ENCODE peak calls at places on chromosomes 6 and 20, in nine cellular contexts. A, J, H, V, U, S, Y, W and R are unnamed samples.

GRCh38 chr6:43769526-43770416 is at the start of gene VEGFA:
- DNase-seq in Y (peak), W (peak), A (peak), U (peak), S (peak), J (peak), V (peak), H (peak), R (peak)

GRCh38 chr6:2940010-2940850 is 31.1 kb downstream of the SERPINB6 start:
- DNase-seq in V (no peak), S (no peak), W (no peak), Y (no peak), J (no peak), A (peak), H (peak), U (no peak), R (no peak)

GRCh38 chr6:40582892-40583291 is 4.3 kb downstream of the LRFN2 start:
- DNase-seq in H (no peak), W (no peak), J (no peak), Y (no peak), S (no peak), U (no peak), A (no peak), V (no peak), R (no peak)

GRCh38 chr6:25223421-25224052 is 55.6 kb upstream of the CARMIL1 start:
- DNase-seq in W (peak), S (peak), H (peak), V (no peak), Y (peak), J (no peak), U (no peak), A (peak), R (peak)

GRCh38 chr6:56756219-56756789 is 113.6 kb upstream of the DST start:
- DNase-seq in A (no peak), U (no peak), H (no peak), Y (no peak), J (no peak), S (no peak), V (no peak), W (no peak), R (no peak)

GRCh38 chr6:107198631-107199416 is 83.5 kb upstream of the BEND3 start:
- DNase-seq in U (no peak), A (no peak), V (no peak), W (no peak), S (no peak), H (no peak), J (no peak), Y (no peak), R (no peak)

GRCh38 chr6:90496191-90496590 is 90.7 kb downstream of the MAP3K7 start:
- DNase-seq in W (no peak), V (no peak), H (no peak), S (no peak), A (no peak), Y (no peak), U (no peak), J (no peak), R (no peak)

GRCh38 chr20:43723194-43723593 is 3.6 kb downstream of the GTSF1L start:
- DNase-seq in J (no peak), A (no peak), Y (no peak), U (no peak), V (no peak), S (no peak), W (peak), H (no peak), R (no peak)

GRCh38 chr6:43088654-43089056 is 12.5 kb downstream of the PTK7 start:
- DNase-seq in S (no peak), V (no peak), H (no peak), Y (no peak), U (no peak), A (no peak), W (peak), J (no peak), R (no peak)

GRCh38 chr6:30344191-30344867 is 627 bp upstream of the RPP21 start:
- DNase-seq in A (no peak), Y (no peak), W (no peak), J (no peak), S (no peak), V (no peak), H (no peak), U (no peak), R (no peak)

GRCh38 chr20:33803921-33804337 is 7.2 kb upstream of the CHMP4B start:
- DNase-seq in A (no peak), V (no peak), S (no peak), U (no peak), H (no peak), Y (no peak), J (no peak), W (peak), R (no peak)

GRCh38 chr6:106963544-106963943 is 11.0 kb downstream of the CD24 start:
- DNase-seq in A (no peak), H (no peak), S (no peak), Y (peak), U (no peak), J (no peak), V (no peak), W (no peak), R (no peak)

GRCh38 chr6:157380458-157380778 is 572 bp upstream of the ZDHHC14 start:
- DNase-seq in H (no peak), S (no peak), U (no peak), Y (peak), A (no peak), W (no peak), V (no peak), J (no peak), R (no peak)

GRCh38 chr6:28354688-28355554 is 5.2 kb downstream of the ZKSCAN3 start:
- DNase-seq in A (no peak), S (no peak), W (no peak), V (no peak), Y (no peak), U (no peak), J (no peak), H (no peak), R (peak)

GRCh38 chr6:27865952-27866369 is 46.2 kb downstream of the OR2B2 start:
- DNase-seq in U (no peak), H (peak), W (no peak), Y (peak), A (peak), V (no peak), J (no peak), S (no peak), R (peak)

GRCh38 chr6:156410649-156411048 is 366.5 kb upstream of the ARID1B start:
- DNase-seq in A (no peak), W (no peak), V (no peak), H (no peak), J (no peak), S (no peak), U (no peak), Y (no peak), R (no peak)

GRCh38 chr6:136547336-136547735 is 2.9 kb downstream of the MAP7 start:
- DNase-seq in Y (no peak), V (no peak), S (no peak), J (no peak), A (peak), W (peak), H (peak), U (no peak), R (peak)

GRCh38 chr6:129073651-129074419 is 190.9 kb downstream of the LAMA2 start:
- DNase-seq in Y (no peak), U (no peak), S (no peak), H (no peak), J (no peak), A (no peak), V (no peak), W (peak), R (no peak)

GRCh38 chr20:40173877-40174276 is 515.2 kb downstream of the MAFB start:
- DNase-seq in S (no peak), Y (no peak), A (no peak), V (no peak), H (no peak), U (no peak), J (no peak), W (no peak), R (no peak)

GRCh38 chr6:22471746-22472145 is 97.6 kb upstream of the HDGFL1 start:
- DNase-seq in S (no peak), J (no peak), A (no peak), Y (no peak), U (no peak), H (no peak), W (no peak), V (no peak), R (no peak)

GRCh38 chr20:43938017-43938655 is 23.5 kb downstream of the TOX2 start:
- DNase-seq in J (no peak), W (no peak), U (no peak), S (no peak), A (no peak), V (no peak), Y (no peak), H (no peak), R (no peak)

GRCh38 chr6:115898246-115898645 is 162.4 kb downstream of the FRK start:
- DNase-seq in S (no peak), U (no peak), Y (no peak), A (no peak), J (no peak), H (no peak), W (no peak), V (no peak), R (no peak)

GRCh38 chr20:46648903-46649649 is 2.2 kb downstream of the SLC13A3 start:
- DNase-seq in U (no peak), W (no peak), S (no peak), A (no peak), H (no peak), Y (no peak), J (no peak), V (no peak), R (no peak)

GRCh38 chr6:113103618-113104390 is 753.3 kb upstream of the MARCKS start:
- DNase-seq in U (no peak), S (no peak), A (no peak), J (no peak), H (no peak), Y (no peak), W (peak), V (no peak), R (no peak)

GRCh38 chr6:11161031-11161966 is 49.8 kb upstream of the ERVFRD-1 start:
- DNase-seq in Y (no peak), J (no peak), V (no peak), H (no peak), W (peak), S (no peak), A (no peak), U (no peak), R (no peak)

GRCh38 chr20:2767768-2768631 is 32.4 kb downstream of the CPXM1 start:
- DNase-seq in S (no peak), A (no peak), U (no peak), W (peak), J (peak), H (no peak), V (peak), Y (peak), R (no peak)

GRCh38 chr6:168158280-168158979 is 79.4 kb upstream of the FRMD1 start:
- DNase-seq in U (peak), S (no peak), W (no peak), A (no peak), V (no peak), J (no peak), Y (no peak), H (no peak), R (no peak)

GRCh38 chr6:77650098-77650663 is 2.7 kb upstream of the MEI4 start:
- DNase-seq in J (peak), H (no peak), V (peak), A (no peak), U (peak), S (peak), W (no peak), Y (peak), R (peak)

GRCh38 chr6:36245572-36246031 is 24.3 kb upstream of the PNPLA1 start:
- DNase-seq in U (no peak), S (no peak), J (no peak), W (no peak), H (no peak), V (no peak), A (no peak), Y (peak), R (peak)

GRCh38 chr6:31125162-31125561 is 4.9 kb upstream of the CDSN start:
- DNase-seq in A (no peak), J (no peak), H (no peak), S (peak), U (peak), V (no peak), W (peak), Y (peak), R (no peak)

GRCh38 chr6:50819527-50819905 is 845 bp downstream of the TFAP2B start:
- DNase-seq in H (no peak), J (peak), Y (no peak), U (no peak), W (no peak), A (no peak), S (no peak), V (no peak), R (no peak)

GRCh38 chr6:145865595-145865994 is 51.0 kb upstream of the FBXO30 start:
- DNase-seq in S (no peak), J (no peak), U (no peak), Y (no peak), V (no peak), A (no peak), H (no peak), W (no peak), R (no peak)

DNA sequence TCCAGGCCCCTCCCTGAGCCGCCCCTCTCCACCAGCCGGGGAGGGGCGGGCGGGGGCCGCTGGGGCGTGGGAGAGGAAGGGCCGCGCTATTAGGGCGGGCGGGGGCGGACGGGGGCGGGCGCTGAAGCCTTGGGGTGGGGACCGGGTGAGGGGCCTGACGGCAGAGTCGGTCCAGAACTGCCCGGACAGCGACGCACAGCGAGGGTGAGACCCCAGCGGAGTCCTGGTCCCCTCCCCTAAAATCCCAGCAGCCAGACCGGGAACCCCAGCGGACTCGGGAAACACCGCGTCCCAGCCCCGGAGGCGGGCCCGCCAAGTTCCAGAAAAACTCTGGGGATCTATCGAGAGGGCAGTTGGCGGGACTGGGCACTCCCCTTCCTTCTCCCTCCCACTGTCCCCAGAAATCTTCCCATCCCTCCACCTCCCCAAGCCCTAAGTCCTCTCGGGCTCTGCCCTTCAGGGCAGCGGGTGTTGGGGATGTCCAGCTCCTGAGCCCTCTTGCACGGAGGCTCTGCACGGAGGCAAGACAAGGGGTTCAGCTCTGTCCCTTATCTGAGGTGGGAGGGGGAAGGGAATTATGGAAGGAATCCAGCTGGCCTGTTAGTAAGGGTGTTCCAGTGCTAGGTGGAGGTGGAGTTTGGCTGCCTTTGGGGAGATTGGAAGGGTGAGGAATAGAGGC is at the start of gene PRICKLE4:
- DNase-seq in W (no peak), H (peak), Y (peak), J (peak), V (peak), U (peak), S (peak), A (peak), R (peak)
- TF ChIP-seq POLR2A in W (no peak), H (no peak), Y (peak), J (peak), V (no peak), U (no peak), S (no peak), A (peak), R (no peak)

DNA sequence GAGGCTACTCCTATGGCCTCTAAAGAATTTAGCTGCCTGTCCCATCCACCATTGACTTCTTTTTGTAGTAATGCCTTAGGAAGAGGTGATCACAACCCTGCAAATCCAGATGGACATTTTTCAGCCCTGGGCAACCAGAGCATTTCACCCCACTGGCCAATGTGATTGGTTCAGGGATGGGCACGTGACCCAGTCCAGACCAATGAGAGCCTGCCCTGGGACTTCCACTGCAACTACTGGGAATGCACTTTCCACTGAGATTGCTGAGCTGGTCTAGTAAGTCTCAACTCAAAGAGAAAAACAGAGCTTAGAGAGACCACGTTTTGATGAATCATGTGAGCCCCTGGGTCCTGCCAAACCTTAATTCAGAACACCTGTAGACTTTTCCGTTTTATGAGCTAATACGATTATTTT is 8.9 kb upstream of the UBE2V1 start:
- DNase-seq in H (no peak), W (peak), Y (no peak), A (peak), V (no peak), J (no peak), U (no peak), S (no peak), R (peak)
- TF ChIP-seq POLR2A in H (no peak), W (no peak), Y (no peak), A (no peak), V (no peak), J (no peak), U (no peak), S (no peak), R (no peak)

GRCh38 chr20:62389601-62390087 is 2.7 kb downstream of the RPS21 start:
- DNase-seq in U (no peak), H (no peak), V (no peak), S (no peak), A (no peak), W (no peak), J (no peak), Y (no peak), R (no peak)

GRCh38 chr20:62390306-62391164 is 3.6 kb downstream of the RPS21 start:
- DNase-seq in W (no peak), A (no peak), V (no peak), S (no peak), J (peak), Y (no peak), H (no peak), U (no peak), R (no peak)

GRCh38 chr20:62387219-62387913 is 463 bp downstream of the RPS21 start:
- DNase-seq in Y (no peak), H (no peak), J (no peak), U (no peak), A (no peak), V (no peak), S (no peak), W (no peak), R (no peak)

GRCh38 chr20:62387993-62388635 is 1.2 kb downstream of the RPS21 start:
- DNase-seq in A (no peak), H (no peak), S (no peak), W (no peak), J (peak), U (no peak), V (no peak), Y (no peak), R (no peak)

GRCh38 chr20:62388839-62389600 is 2.1 kb downstream of the RPS21 start:
- DNase-seq in W (no peak), A (no peak), V (no peak), Y (no peak), U (no peak), J (no peak), H (no peak), S (no peak), R (no peak)
- TF ChIP-seq POLR2A in W (no peak), A (no peak), V (no peak), Y (no peak), U (no peak), J (no peak), H (no peak), S (no peak), R (peak)

DNA sequence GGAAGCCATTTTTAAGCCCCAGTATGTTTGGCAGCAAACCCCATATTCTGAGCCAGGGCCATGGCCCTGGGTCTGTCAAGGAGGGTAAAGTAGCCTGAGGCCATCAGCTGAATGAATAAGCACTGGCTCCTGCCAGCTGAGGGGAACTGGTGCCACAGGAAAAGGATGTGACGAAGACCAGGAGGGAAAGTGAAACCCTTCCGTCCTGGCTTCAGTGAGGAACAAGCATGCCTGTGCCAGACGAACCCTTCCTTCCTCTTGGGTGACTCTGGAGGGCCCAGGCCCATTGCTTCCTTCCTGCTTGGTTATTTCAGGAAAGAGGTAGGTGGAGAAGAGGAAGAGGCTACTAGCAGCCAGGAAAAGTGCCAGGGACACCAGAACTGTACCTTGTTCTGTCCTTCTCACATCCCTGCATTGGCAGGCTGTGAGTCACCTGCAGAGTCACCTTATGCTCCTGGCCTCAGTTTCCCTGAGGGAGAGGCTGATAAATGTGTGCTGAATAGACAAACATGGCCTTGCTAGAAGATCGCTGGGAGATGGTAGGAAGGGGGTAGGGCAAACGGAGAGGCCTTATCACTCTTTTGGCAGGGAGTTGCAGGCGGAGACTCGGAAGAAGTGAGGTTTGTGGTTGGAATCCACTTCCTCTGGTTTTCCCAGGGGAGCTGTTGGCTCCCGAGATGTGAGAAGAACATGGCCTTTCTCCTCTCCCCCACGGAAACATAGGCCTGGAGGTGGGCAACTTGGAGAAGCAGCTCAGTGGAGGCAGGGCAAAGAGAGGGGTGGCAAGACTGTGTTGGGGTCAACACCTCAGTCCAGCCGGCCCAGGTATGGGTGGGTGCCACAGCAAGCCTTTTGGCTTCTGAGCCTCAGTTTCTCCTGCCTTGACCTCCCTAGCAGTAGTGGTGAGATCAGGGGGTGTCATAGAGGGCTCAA is 37.4 kb downstream of the COX4I2 start:
- DNase-seq in W (peak), Y (peak), A (no peak), J (no peak), U (peak), V (peak), H (peak), S (peak), R (peak)
- TF ChIP-seq POLR2A in W (no peak), Y (no peak), A (no peak), J (peak), U (no peak), V (no peak), H (no peak), S (no peak), R (peak)

GRCh38 chr6:32177182-32177787 is 920 bp upstream of the RNF5 start:
- DNase-seq in Y (no peak), V (no peak), U (peak), A (no peak), J (no peak), H (peak), S (no peak), W (no peak), R (peak)

GRCh38 chr6:32176476-32177181 is 745 bp upstream of the AGPAT1 start:
- DNase-seq in S (no peak), H (no peak), Y (no peak), A (peak), W (peak), U (no peak), J (no peak), V (no peak), R (no peak)

GRCh38 chr6:32178547-32179440 is 589 bp downstream of the RNF5 start:
- DNase-seq in U (no peak), A (no peak), Y (no peak), H (no peak), W (no peak), J (peak), S (peak), V (peak), R (no peak)

GRCh38 chr6:32179746-32180405 is 1.7 kb downstream of the RNF5 start:
- DNase-seq in Y (no peak), S (no peak), H (no peak), V (no peak), U (no peak), J (no peak), W (no peak), A (no peak), R (no peak)

GRCh38 chr6:32177788-32178546 is at the start of gene RNF5:
- DNase-seq in H (peak), J (peak), W (peak), U (peak), Y (peak), S (peak), V (peak), A (peak), R (peak)
- TF ChIP-seq POLR2A in H (peak), J (peak), W (peak), U (peak), Y (peak), S (peak), V (peak), A (no peak), R (peak)